ENCODE peak calls at places on chromosomes 4 and X, in ten cellular contexts. T, B, H, P, V, J, Y, K, Q and N are unnamed samples.

GRCh38 chrX:137354851-137355250 is 211.1 kb upstream of the ZIC3 start:
- DNase-seq in T (no peak), B (no peak), H (no peak), P (no peak), V (no peak), J (no peak), Y (no peak), K (no peak), Q (no peak), N (no peak)

GRCh38 chr4:46051392-46051791 is 72.5 kb downstream of the GABRG1 start:
- DNase-seq in T (no peak), B (no peak), H (no peak), P (no peak), V (no peak), J (no peak), Y (no peak), K (no peak), Q (no peak), N (no peak)

GRCh38 chrX:35826503-35826902 is 28.4 kb downstream of the MAGEB16 start:
- DNase-seq in T (no peak), B (no peak), H (no peak), P (no peak), V (no peak), J (no peak), Y (no peak), K (no peak), Q (no peak), N (no peak)

GRCh38 chr4:40838742-40839141 is 89.0 kb downstream of the NSUN7 start:
- DNase-seq in T (no peak), B (no peak), H (no peak), P (no peak), V (no peak), J (peak), Y (no peak), K (no peak), Q (no peak), N (no peak)

GRCh38 chr4:40309250-40309774 is 25.8 kb upstream of the CHRNA9 start:
- DNase-seq in T (peak), B (peak), H (peak), P (peak), V (no peak), J (peak), Y (no peak), K (peak), Q (peak), N (peak)

GRCh38 chr4:23789765-23790164 is 100.1 kb downstream of the PPARGC1A start:
- DNase-seq in T (peak), B (no peak), H (peak), P (no peak), V (no peak), J (peak), Y (no peak), K (no peak), Q (no peak), N (no peak)

GRCh38 chrX:103073442-103073841 is 9.5 kb upstream of the BEX1 start:
- DNase-seq in T (no peak), B (no peak), H (no peak), P (no peak), V (no peak), J (no peak), Y (no peak), K (peak), Q (no peak), N (no peak)

GRCh38 chr4:185229021-185229818 is 19.8 kb downstream of the SNX25 start:
- DNase-seq in T (peak), B (no peak), H (no peak), P (no peak), V (no peak), J (no peak), Y (no peak), K (no peak), Q (no peak), N (no peak)

GRCh38 chr4:26048378-26048882 is 134.4 kb downstream of the SMIM20 start:
- DNase-seq in T (no peak), B (no peak), H (peak), P (no peak), V (no peak), J (peak), Y (no peak), K (no peak), Q (peak), N (peak)

GRCh38 chr4:87499415-87500106 is 29.6 kb downstream of the SPARCL1 start:
- DNase-seq in T (no peak), B (no peak), H (no peak), P (no peak), V (no peak), J (no peak), Y (no peak), K (no peak), Q (no peak), N (no peak)

GRCh38 chrX:139203681-139204575 is 326.6 kb upstream of the F9 start:
- DNase-seq in T (no peak), B (no peak), H (no peak), P (peak), V (no peak), J (no peak), Y (peak), K (no peak), Q (no peak), N (peak)

GRCh38 chrX:115650916-115651315 is 89.9 kb downstream of the PLS3 start:
- DNase-seq in T (no peak), B (peak), H (no peak), P (peak), V (no peak), J (peak), Y (no peak), K (peak), Q (no peak), N (no peak)

GRCh38 chr4:151430737-151431457 is 21.9 kb downstream of the FHIP1A start:
- DNase-seq in T (no peak), B (no peak), H (no peak), P (no peak), V (no peak), J (no peak), Y (no peak), K (no peak), Q (no peak), N (no peak)

GRCh38 chr4:48138936-48139335 is 4.9 kb upstream of the TXK start:
- DNase-seq in T (no peak), B (no peak), H (no peak), P (no peak), V (no peak), J (no peak), Y (peak), K (no peak), Q (no peak), N (no peak)

GRCh38 chr4:186068581-186069402 is at the start of gene TLR3:
- DNase-seq in T (no peak), B (no peak), H (no peak), P (no peak), V (no peak), J (peak), Y (no peak), K (peak), Q (no peak), N (no peak)

GRCh38 chr4:140109626-140110213 is 44.3 kb downstream of the MAML3 start:
- DNase-seq in T (no peak), B (no peak), H (no peak), P (no peak), V (no peak), J (no peak), Y (no peak), K (no peak), Q (no peak), N (no peak)

GRCh38 chrX:123830309-123830708 is 29.5 kb upstream of the XIAP start:
- DNase-seq in T (peak), B (no peak), H (no peak), P (peak), V (peak), J (no peak), Y (peak), K (peak), Q (no peak), N (no peak)

GRCh38 chr4:8182858-8183725 is 16.0 kb upstream of the SH3TC1 start:
- DNase-seq in T (peak), B (peak), H (peak), P (peak), V (no peak), J (peak), Y (no peak), K (no peak), Q (peak), N (peak)

GRCh38 chrX:150269613-150270254 is 93.4 kb upstream of the MAMLD1 start:
- DNase-seq in T (no peak), B (no peak), H (no peak), P (peak), V (no peak), J (no peak), Y (no peak), K (no peak), Q (peak), N (no peak)

GRCh38 chrX:650274-650673 is 19.7 kb downstream of the SHOX start:
- DNase-seq in T (no peak), B (no peak), H (no peak), P (no peak), V (no peak), J (no peak), Y (no peak), K (no peak), Q (peak), N (no peak)

GRCh38 chrX:71364221-71364620 is 1.9 kb upstream of the TAF1 start:
- DNase-seq in T (no peak), B (no peak), H (no peak), P (no peak), V (no peak), J (no peak), Y (no peak), K (no peak), Q (peak), N (no peak)

GRCh38 chrX:71366674-71367256 is 608 bp downstream of the TAF1 start:
- DNase-seq in T (peak), B (no peak), H (no peak), P (no peak), V (peak), J (peak), Y (no peak), K (peak), Q (peak), N (no peak)

GRCh38 chrX:71365356-71365875 is 741 bp upstream of the TAF1 start:
- DNase-seq in T (no peak), B (no peak), H (no peak), P (no peak), V (no peak), J (no peak), Y (no peak), K (no peak), Q (no peak), N (no peak)

GRCh38 chrX:71367396-71367795 is 1.2 kb downstream of the TAF1 start:
- DNase-seq in T (no peak), B (no peak), H (no peak), P (no peak), V (no peak), J (no peak), Y (no peak), K (peak), Q (peak), N (no peak)

DNA sequence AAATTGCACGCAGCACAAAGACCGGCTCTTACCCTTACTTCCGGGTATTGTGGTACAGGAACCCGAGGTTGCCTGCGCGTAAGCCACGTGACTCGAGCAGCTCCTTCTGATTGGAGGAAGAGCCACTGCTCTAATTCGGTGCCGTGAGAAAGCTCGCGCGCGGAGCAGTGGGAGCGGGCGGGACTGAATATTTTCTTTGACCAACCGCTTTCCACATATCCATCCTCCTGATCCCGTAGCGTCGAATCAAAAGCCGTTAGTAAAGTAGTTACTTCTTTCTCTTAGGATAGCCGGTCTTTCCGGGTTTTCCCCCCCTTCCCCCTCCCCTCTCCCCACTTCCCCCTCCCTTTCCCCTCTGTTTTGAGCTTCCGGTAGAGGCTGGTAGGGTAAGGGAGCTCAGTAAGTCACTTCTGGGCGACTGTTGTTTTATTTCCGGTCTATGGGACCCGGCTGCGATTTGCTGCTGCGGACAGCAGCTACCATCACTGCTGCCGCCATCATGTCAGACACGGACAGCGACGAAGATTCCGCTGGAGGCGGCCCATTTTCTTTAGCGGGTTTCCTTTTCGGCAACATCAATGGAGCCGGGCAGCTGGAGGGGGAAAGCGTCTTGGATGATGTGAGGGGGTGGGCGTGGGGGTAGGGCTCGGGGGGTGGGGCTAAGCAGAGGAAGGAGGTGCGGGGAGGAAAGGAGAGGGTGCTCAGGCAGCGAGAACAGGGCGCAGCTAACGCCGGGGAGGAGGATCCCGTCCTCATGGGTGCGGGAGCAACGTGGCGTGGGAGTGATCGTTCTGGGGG is at the start of gene TAF1:
- DNase-seq in T (peak), B (peak), H (peak), P (peak), V (peak), J (peak), Y (peak), K (peak), Q (peak), N (peak)
- TF ChIP-seq POLR2A in T (peak), B (no peak), H (no peak), P (no peak), V (peak), J (peak), Y (no peak), K (peak), Q (peak), N (no peak)

DNA sequence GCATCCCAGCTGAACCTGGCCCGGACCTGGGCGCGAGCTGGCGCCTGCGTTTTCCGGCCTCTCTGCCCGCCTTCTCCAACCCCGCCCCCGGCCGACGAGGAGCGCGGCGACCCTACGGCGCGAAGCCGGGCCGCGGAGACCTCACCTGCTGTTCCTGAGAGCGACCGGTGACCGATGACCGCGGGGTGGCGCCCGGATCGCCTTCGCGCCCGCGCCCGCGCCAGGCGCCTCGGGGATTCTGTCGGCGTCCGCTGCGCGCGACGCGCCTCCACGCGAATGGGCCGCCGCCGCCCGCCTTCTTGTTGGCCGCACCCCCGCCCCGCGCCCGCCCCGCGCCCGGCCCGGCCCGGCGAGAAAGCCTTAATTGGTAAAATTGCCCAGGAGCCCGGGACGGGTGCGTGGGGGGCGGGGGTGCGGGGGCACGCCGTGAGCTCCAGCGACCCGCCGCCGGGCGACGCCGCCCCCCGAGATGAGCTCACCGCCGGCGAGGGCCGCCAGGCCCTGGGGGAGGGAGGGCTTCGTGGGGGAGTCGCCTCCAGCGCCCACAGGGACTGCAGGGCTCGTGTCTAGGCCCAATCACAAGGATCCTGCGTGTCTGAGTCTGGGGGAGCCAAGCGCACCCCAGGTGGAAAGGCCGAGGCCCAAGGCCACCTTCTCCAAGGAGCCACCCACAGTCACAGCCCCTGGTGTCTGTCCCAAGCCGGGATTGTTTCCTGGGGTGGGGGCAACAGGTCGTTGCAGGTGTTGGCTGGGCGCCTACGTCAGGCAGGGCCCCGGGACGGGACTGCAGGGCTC is at the start of gene FLNA:
- DNase-seq in T (no peak), B (no peak), H (no peak), P (peak), V (no peak), J (no peak), Y (no peak), K (peak), Q (no peak), N (no peak)
- TF ChIP-seq POLR2A in T (no peak), B (no peak), H (no peak), P (no peak), V (no peak), J (no peak), Y (no peak), K (no peak), Q (no peak), N (no peak)

DNA sequence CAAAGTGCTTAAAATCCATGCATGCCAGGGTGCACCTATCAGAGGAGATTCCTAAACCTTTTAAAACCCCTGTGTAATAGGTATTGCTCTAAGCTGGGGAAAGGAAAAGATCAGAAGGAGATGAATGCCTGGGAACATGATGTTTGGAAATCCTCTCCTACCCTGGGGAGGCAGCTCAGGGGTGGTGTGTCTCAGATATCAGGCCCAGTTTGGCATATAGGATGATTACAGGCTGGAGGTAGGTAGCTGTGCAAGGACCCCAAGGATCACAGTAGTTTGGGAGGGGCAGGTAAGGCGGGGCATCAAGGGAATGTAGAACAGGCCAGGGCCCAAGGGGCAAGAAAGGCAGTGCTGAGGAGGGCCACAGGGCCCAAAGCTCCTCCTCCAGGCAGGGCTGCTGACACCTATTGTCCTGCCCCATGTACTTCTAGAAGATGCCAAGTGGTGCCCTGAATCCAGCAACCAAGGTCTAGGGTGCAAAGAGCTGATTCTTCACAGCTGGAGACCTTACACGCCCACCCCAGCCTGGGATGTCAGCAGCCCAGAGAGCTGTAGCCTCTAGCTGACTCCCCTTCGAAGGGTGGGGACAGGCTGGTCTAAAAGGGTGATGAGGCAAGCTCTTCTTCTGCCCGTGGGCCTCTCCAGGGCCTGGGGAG is 17.6 kb downstream of the SASH3 start:
- DNase-seq in T (no peak), B (no peak), H (no peak), P (no peak), V (no peak), J (no peak), Y (no peak), K (no peak), Q (peak), N (no peak)
- TF ChIP-seq POLR2A in T (no peak), B (no peak), H (no peak), P (no peak), V (peak), J (no peak), Y (no peak), K (no peak), Q (no peak), N (no peak)

DNA sequence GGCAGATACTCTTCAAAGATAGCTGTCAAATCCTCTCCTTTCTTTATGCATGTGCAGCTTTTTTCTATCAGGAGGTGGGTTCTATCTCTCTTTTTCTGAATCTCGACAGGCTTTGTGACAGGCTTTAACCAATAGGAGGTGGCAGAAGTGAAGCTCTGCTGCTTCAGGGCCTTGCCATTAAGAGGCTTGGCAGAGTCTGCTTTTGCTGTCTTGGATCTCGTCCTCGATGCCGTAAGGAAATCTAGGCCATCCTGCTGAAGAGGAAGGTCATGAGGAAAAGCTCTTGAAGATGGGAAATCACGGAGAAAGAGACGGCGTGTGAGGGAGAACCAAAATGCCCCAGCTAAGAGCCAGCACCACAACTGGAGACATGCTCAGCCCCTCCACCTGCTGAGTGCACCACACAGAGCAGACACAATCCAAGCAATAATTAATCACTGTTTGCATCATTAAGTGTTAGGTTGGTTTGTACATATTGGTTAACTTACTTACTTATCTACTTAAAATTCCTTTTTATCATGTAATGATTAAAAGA is 92.2 kb downstream of the DDIT4L start:
- DNase-seq in T (no peak), B (no peak), H (no peak), P (no peak), V (no peak), J (no peak), Y (no peak), K (no peak), Q (no peak), N (no peak)
- TF ChIP-seq POLR2A in T (no peak), B (no peak), H (no peak), P (no peak), V (no peak), J (no peak), Y (no peak), K (no peak), Q (no peak), N (no peak)

DNA sequence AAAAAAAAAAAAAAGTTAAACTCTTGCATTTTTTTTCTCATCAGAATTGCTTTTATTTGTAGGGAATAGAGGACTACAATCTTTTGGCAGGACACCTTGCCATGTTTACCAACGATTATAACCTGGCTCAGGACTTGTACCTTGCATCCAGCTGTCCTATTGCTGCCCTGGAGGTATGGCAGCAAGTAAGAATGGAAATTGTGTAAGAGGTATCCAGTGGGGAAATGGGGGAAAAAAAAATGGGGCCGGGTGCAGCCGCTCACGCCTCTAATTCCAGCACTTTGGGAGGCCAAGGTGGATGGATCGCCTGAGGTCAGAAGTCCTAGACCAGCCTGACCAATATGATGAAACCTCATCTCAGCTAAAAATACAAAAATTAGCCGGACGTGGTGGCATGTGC is 49.8 kb downstream of the WDR19 start:
- DNase-seq in T (no peak), B (no peak), H (no peak), P (no peak), V (no peak), J (no peak), Y (no peak), K (no peak), Q (no peak), N (no peak)
- TF ChIP-seq POLR2A in T (no peak), B (no peak), H (no peak), P (no peak), V (no peak), J (no peak), Y (no peak), K (no peak), Q (no peak), N (no peak)